ENCODE peak calls at places on chromosomes 4 and X, in nine cellular contexts. F is OCI-LY7, G is SK-N-MC, D is brain microvascular endothelial cell, P is fibroblast of mammary gland, Q is cardiac fibroblast, I is NT2/D1, Y is A549, N is psoas muscle. C is an unnamed sample.
A peak's percentile ranks its signal among the peaks of the same experiment; 100 is the strongest.

GRCh38 chrX:151402719-151403390 is 5.8 kb downstream of the VMA21 start:
- DNase-seq in F (no peak), G (no peak), D (no peak), P (no peak), Q (no peak), I (no peak), Y (no peak), N (peak; percentile 71), C (no peak)

GRCh38 chr4:107824367-107825071 is at the start of gene SGMS2:
- DNase-seq in F (no peak), G (no peak), D (peak; percentile 86), P (peak; percentile 88), Q (peak; percentile 91), I (no peak), Y (peak; percentile 87), N (peak; percentile 93), C (peak; percentile 81)

GRCh38 chr4:113468165-113469022 is 293.1 kb downstream of the CAMK2D start:
- DNase-seq in F (no peak), G (no peak), D (peak; percentile 99), P (peak; percentile 100), Q (peak; percentile 100), I (peak; percentile 77), Y (peak; percentile 79), N (peak; percentile 84), C (peak; percentile 100)

GRCh38 chrX:102516314-102516936 is at the start of gene TMSB15A:
- DNase-seq in F (no peak), G (no peak), D (peak; percentile 17), P (no peak), Q (peak; percentile 18), I (peak; percentile 59), Y (peak; percentile 33), N (peak; percentile 77), C (peak; percentile 40)

GRCh38 chrX:133365886-133366611 is 49.2 kb downstream of the GPC4 start:
- DNase-seq in F (no peak), G (no peak), D (no peak), P (peak; percentile 12), Q (no peak), I (no peak), Y (no peak), N (no peak), C (peak; percentile 34)

GRCh38 chr4:10033191-10033881 is 12.0 kb upstream of the SLC2A9 start:
- DNase-seq in F (no peak), G (no peak), D (peak; percentile 87), P (peak; percentile 80), Q (peak; percentile 86), I (no peak), Y (no peak), N (peak; percentile 65), C (peak; percentile 73)

GRCh38 chr4:165138843-165139242 is 26.2 kb upstream of the TMEM192 start:
- DNase-seq in F (no peak), G (no peak), D (no peak), P (no peak), Q (no peak), I (no peak), Y (no peak), N (no peak), C (no peak)

GRCh38 chr4:177566691-177567090 is 124.5 kb upstream of the AGA start:
- DNase-seq in F (no peak), G (no peak), D (no peak), P (peak; percentile 4), Q (no peak), I (no peak), Y (no peak), N (no peak), C (no peak)

GRCh38 chrX:18166068-18166467 is 54.6 kb downstream of the BEND2 start:
- DNase-seq in F (no peak), G (no peak), D (no peak), P (no peak), Q (no peak), I (no peak), Y (no peak), N (no peak), C (no peak)

GRCh38 chr4:4843651-4844291 is 15.7 kb upstream of the MSX1 start:
- DNase-seq in F (no peak), G (no peak), D (no peak), P (no peak), Q (no peak), I (no peak), Y (no peak), N (peak; percentile 15), C (no peak)

GRCh38 chr4:159047478-159048165 is 55.3 kb upstream of the RAPGEF2 start:
- DNase-seq in F (no peak), G (no peak), D (peak; percentile 86), P (peak; percentile 8), Q (no peak), I (no peak), Y (no peak), N (no peak), C (peak; percentile 81)

GRCh38 chr4:174058846-174059245 is 224.6 kb downstream of the FBXO8 start:
- DNase-seq in F (no peak), G (no peak), D (no peak), P (peak; percentile 74), Q (peak; percentile 36), I (no peak), Y (no peak), N (no peak), C (peak; percentile 4)

GRCh38 chrX:139211568-139212182 is 318.9 kb upstream of the F9 start:
- DNase-seq in F (no peak), G (no peak), D (no peak), P (no peak), Q (no peak), I (no peak), Y (no peak), N (no peak), C (no peak)

GRCh38 chrX:133838761-133839676 is 146.4 kb downstream of the GPC3 start:
- DNase-seq in F (peak; percentile 12), G (peak; percentile 5), D (no peak), P (peak; percentile 45), Q (peak; percentile 25), I (peak; percentile 6), Y (peak; percentile 33), N (no peak), C (peak; percentile 60)

GRCh38 chrX:150694738-150695410 is 1.7 kb downstream of the MTMR1 start:
- DNase-seq in F (peak; percentile 53), G (no peak), D (no peak), P (peak; percentile 23), Q (no peak), I (no peak), Y (no peak), N (no peak), C (no peak)

DNA sequence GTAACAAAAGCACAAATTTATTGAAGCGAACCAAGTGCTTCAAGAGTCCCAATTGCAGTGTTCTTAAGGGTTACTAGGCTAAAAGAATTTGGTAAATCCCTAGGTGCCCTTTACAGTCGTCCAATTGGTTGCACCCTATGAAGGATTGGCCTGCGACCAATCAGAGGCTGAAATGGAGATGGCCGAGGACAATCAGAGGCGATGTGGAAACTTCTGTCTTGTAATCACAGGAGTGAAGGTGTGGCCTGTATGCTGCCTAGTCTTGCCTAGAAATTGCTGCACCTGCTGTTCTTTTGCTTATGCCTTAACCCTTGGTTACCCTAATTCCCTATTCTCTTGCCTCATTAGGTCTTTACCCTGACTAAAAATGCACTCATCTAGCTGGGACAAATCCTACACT is 1.1 kb upstream of the DCK start:
- DNase-seq in F (peak; percentile 63), G (no peak), D (no peak), P (peak; percentile 22), Q (no peak), I (no peak), Y (peak; percentile 28), N (no peak), C (no peak)
- H3K4me3 ChIP-seq in F (peak overlapping the region; percentile 92), G (peak overlapping the region; percentile 98), D (no peak overlapping the region), P (peak overlapping the region; percentile 93), Q (no peak overlapping the region), I (no peak overlapping the region), Y (peak overlapping the region; percentile 77), N (peak overlapping the region; percentile 92), C (no peak overlapping the region)

GRCh38 chr4:36533944-36534343 is 252.5 kb downstream of the DTHD1 start:
- DNase-seq in F (no peak), G (no peak), D (no peak), P (no peak), Q (no peak), I (no peak), Y (no peak), N (no peak), C (no peak)
- H3K4me3 ChIP-seq in F (no peak overlapping the region), G (no peak overlapping the region), D (no peak overlapping the region), P (no peak overlapping the region), Q (no peak overlapping the region), I (no peak overlapping the region), Y (no peak overlapping the region), N (no peak overlapping the region), C (no peak overlapping the region)

GRCh38 chr4:118171381-118171780 is 137.1 kb downstream of the NDST3 start:
- DNase-seq in F (no peak), G (peak; percentile 47), D (no peak), P (peak; percentile 22), Q (no peak), I (no peak), Y (no peak), N (no peak), C (peak; percentile 30)

GRCh38 chr4:118177121-118177520 is 142.8 kb downstream of the NDST3 start:
- DNase-seq in F (no peak), G (no peak), D (no peak), P (peak; percentile 35), Q (no peak), I (no peak), Y (no peak), N (no peak), C (no peak)

GRCh38 chr4:118173126-118173525 is 138.8 kb downstream of the NDST3 start:
- DNase-seq in F (no peak), G (no peak), D (no peak), P (no peak), Q (no peak), I (no peak), Y (no peak), N (no peak), C (peak; percentile 54)

GRCh38 chr4:118175506-118175905 is 141.2 kb downstream of the NDST3 start:
- DNase-seq in F (no peak), G (no peak), D (no peak), P (no peak), Q (no peak), I (no peak), Y (no peak), N (no peak), C (no peak)

DNA sequence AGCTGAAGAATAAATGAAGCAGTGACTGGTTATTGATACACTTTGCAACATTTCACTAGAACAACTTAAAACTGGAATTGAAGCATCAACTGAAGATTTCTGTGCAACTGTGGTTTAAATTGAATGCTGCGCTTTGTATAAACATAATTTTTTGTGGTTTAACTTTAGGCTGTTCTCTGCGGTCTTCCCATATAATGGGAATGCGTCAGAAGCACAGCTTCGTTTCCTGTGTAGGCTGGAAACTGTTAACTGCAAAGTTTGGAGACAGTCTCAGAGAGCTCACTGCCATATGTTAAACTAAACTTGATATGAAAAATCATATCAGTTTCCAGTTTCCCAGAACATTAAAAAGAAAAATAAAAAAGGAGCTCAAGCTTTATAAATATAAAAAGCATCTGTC is 139.7 kb downstream of the NDST3 start:
- DNase-seq in F (no peak), G (peak; percentile 95), D (peak; percentile 87), P (peak; percentile 89), Q (peak; percentile 45), I (no peak), Y (no peak), N (no peak), C (peak; percentile 95)
- H3K4me3 ChIP-seq in F (no peak overlapping the region), G (peak overlapping the region; percentile 58), D (no peak overlapping the region), P (no peak overlapping the region), Q (no peak overlapping the region), I (no peak overlapping the region), Y (no peak overlapping the region), N (no peak overlapping the region), C (no peak overlapping the region)

DNA sequence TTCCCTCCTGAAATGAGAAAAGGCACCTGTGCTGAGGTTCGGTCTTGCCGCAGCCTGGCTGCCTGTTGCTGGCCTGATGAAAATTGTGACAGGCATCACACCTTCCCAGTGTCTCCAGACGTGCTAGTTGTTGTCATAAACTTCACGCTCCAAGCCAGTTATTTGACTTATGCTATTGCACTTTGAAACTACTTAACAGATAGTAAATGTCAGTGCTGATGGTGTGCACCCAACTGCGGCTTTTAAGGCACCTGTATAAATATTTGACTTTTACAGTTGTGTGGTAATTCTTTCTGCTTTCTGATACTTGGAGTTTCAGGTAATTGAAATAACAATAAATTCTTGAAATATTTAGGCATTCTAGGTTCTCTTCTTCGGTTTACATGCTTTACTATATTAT is 1.8 kb downstream of the WWC2 start:
- DNase-seq in F (no peak), G (no peak), D (no peak), P (no peak), Q (no peak), I (no peak), Y (peak; percentile 14), N (no peak), C (no peak)
- H3K4me3 ChIP-seq in F (no peak overlapping the region), G (peak overlapping the region; percentile 97), D (peak overlapping the region; percentile 86), P (peak overlapping the region; percentile 71), Q (peak overlapping the region; percentile 92), I (peak overlapping the region; percentile 69), Y (peak overlapping the region; percentile 98), N (peak overlapping the region; percentile 79), C (peak overlapping the region; percentile 84)